ENCODE peak calls at places on chromosomes 6 and 20, in seven cellular contexts. K, C, Z, X, U, W and Y are unnamed samples.

GRCh38 chr20:46218656-46219055 is 89.6 kb downstream of the CDH22 start:
- DNase-seq in K (no peak), C (no peak), Z (no peak), X (no peak), U (no peak), W (no peak), Y (no peak)

GRCh38 chr6:117265425-117266266 is at the start of gene VGLL2:
- DNase-seq in K (no peak), C (peak), Z (peak), X (peak), U (peak), W (peak), Y (peak)

GRCh38 chr6:13908955-13909381 is 15.8 kb upstream of the RNF182 start:
- DNase-seq in K (no peak), C (peak), Z (peak), X (peak), U (peak), W (peak), Y (peak)

GRCh38 chr6:33279971-33280511 is 3.1 kb downstream of the B3GALT4 start:
- DNase-seq in K (peak), C (peak), Z (peak), X (peak), U (peak), W (peak), Y (no peak)

GRCh38 chr6:56450376-56450775 is 192.3 kb downstream of the DST start:
- DNase-seq in K (no peak), C (no peak), Z (no peak), X (no peak), U (no peak), W (no peak), Y (no peak)

GRCh38 chr6:132695773-132696172 is 18.1 kb downstream of the VNN1 start:
- DNase-seq in K (no peak), C (no peak), Z (no peak), X (no peak), U (no peak), W (no peak), Y (no peak)

GRCh38 chr6:3281669-3282460 is 23.1 kb downstream of the PSMG4 start:
- DNase-seq in K (peak), C (no peak), Z (peak), X (peak), U (no peak), W (peak), Y (no peak)

GRCh38 chr6:52667572-52667971 is 3.3 kb upstream of the TMEM14A start:
- DNase-seq in K (no peak), C (no peak), Z (no peak), X (no peak), U (no peak), W (no peak), Y (no peak)

GRCh38 chr6:5997420-5998093 is 9.2 kb downstream of the NRN1 start:
- DNase-seq in K (no peak), C (peak), Z (peak), X (no peak), U (peak), W (no peak), Y (no peak)

GRCh38 chr6:136753624-136754023 is 38.7 kb downstream of the MAP3K5 start:
- DNase-seq in K (no peak), C (no peak), Z (no peak), X (no peak), U (no peak), W (no peak), Y (no peak)

GRCh38 chr6:61887425-61887824 is 398.6 kb downstream of the KHDRBS2 start:
- DNase-seq in K (no peak), C (no peak), Z (peak), X (no peak), U (no peak), W (peak), Y (no peak)

GRCh38 chr20:60214901-60215522 is 256.8 kb downstream of the CDH26 start:
- DNase-seq in K (no peak), C (no peak), Z (no peak), X (no peak), U (no peak), W (no peak), Y (no peak)

GRCh38 chr6:142413111-142413510 is 111.3 kb downstream of the ADGRG6 start:
- DNase-seq in K (no peak), C (no peak), Z (no peak), X (peak), U (no peak), W (no peak), Y (no peak)

GRCh38 chr6:46284472-46284871 is 113.7 kb upstream of the ENPP5 start:
- DNase-seq in K (no peak), C (no peak), Z (no peak), X (no peak), U (no peak), W (no peak), Y (no peak)

GRCh38 chr20:45970646-45971424 is 1.2 kb downstream of the ZNF335 start:
- DNase-seq in K (no peak), C (peak), Z (no peak), X (peak), U (peak), W (peak), Y (no peak)

GRCh38 chr6:85797993-85798392 is 155.3 kb upstream of the SYNCRIP start:
- DNase-seq in K (no peak), C (no peak), Z (no peak), X (no peak), U (no peak), W (no peak), Y (no peak)

GRCh38 chr20:37525810-37526209 is 1.9 kb downstream of the BLCAP start:
- DNase-seq in K (no peak), C (no peak), Z (no peak), X (no peak), U (no peak), W (no peak), Y (no peak)

GRCh38 chr20:36361406-36361805 is 55.3 kb downstream of the DLGAP4 start:
- DNase-seq in K (no peak), C (no peak), Z (no peak), X (no peak), U (no peak), W (no peak), Y (no peak)

GRCh38 chr20:2946988-2947961 is 74.0 kb downstream of the PTPRA start:
- DNase-seq in K (no peak), C (no peak), Z (no peak), X (peak), U (no peak), W (peak), Y (peak)

GRCh38 chr6:81838724-81839425 is 86.4 kb upstream of the TENT5A start:
- DNase-seq in K (no peak), C (no peak), Z (peak), X (no peak), U (no peak), W (no peak), Y (no peak)

GRCh38 chr6:7897461-7898192 is 13.0 kb downstream of the TXNDC5 start:
- DNase-seq in K (no peak), C (no peak), Z (no peak), X (no peak), U (no peak), W (no peak), Y (no peak)

GRCh38 chr6:115796829-115797228 is 263.9 kb downstream of the FRK start:
- DNase-seq in K (peak), C (peak), Z (peak), X (no peak), U (no peak), W (no peak), Y (no peak)

GRCh38 chr20:58039569-58040092 is 188.8 kb downstream of the ANKRD60 start:
- DNase-seq in K (no peak), C (no peak), Z (no peak), X (no peak), U (no peak), W (no peak), Y (no peak)

GRCh38 chr6:56802570-56802969 is 152.3 kb upstream of the BEND6 start:
- DNase-seq in K (no peak), C (no peak), Z (no peak), X (peak), U (no peak), W (peak), Y (no peak)

GRCh38 chr6:24283043-24283985 is 74.5 kb downstream of the DCDC2 start:
- DNase-seq in K (peak), C (peak), Z (peak), X (peak), U (peak), W (peak), Y (peak)

GRCh38 chr6:162385980-162386379 is 341.6 kb downstream of the PRKN start:
- DNase-seq in K (no peak), C (no peak), Z (no peak), X (no peak), U (no peak), W (no peak), Y (no peak)

GRCh38 chr6:14276667-14277404 is 159.3 kb downstream of the CD83 start:
- DNase-seq in K (no peak), C (peak), Z (no peak), X (peak), U (no peak), W (peak), Y (no peak)

GRCh38 chr20:23027721-23028120 is 7.4 kb upstream of the SSTR4 start:
- DNase-seq in K (no peak), C (no peak), Z (no peak), X (no peak), U (no peak), W (no peak), Y (no peak)

DNA sequence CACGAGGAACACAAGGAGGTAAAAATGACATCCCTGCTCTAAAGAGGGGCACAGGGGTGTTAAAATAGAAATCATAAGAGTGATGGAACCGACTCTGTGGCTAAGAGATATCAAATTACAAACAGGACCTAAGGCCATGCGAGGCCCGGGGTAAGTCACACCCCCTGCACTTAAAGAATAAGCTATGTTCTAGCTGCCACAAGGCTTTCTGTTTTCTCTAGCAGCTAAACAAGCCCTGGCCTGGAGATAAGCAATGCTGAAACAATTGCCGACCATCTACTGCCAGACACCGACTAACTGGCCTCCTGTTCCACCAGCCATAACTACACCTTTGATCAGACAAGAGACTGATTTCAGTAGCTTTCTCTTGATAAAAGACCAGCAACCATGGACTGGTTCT is 32.4 kb downstream of the MDGA1 start:
- DNase-seq in K (no peak), C (no peak), Z (peak), X (no peak), U (no peak), W (peak), Y (no peak)
- H2BK120ac ChIP-seq in K (no peak), C (no peak), Z (no peak), X (no peak), U (no peak), W (no peak), Y (no peak)

GRCh38 chr20:34720266-34720665 is 16.1 kb downstream of the TP53INP2 start:
- DNase-seq in K (no peak), C (no peak), Z (no peak), X (peak), U (no peak), W (no peak), Y (no peak)
- H3K4me2 ChIP-seq in K (no peak), C (no peak), Z (no peak), X (no peak), U (no peak), W (no peak), Y (no peak)

DNA sequence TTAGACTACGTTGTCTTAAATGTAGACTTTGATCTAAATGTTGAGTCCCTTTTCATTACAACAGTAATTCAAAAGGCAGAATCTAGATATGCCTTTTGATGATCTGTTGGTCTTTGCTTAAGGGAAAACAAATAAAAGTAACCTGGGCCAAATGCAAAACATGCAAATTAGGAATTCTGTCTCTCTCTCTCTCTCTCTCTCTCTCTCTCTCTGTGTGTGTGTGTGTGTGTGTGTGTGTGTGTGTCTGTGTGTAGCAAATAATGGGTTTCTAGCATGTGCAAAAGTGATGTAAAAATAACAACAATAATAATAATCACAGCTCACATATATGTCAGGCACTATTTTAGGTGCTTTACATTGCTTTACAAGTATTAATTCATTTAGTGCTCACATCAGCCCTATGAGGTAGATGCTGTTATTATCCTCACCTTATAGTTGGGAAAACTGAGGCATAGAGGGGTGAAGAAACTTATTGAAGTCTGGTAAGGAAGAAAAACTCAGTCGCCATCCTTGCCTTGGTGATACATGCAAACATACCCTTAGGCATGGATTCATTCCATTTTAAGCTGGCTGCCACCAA is 160.3 kb upstream of the ZNF217 start:
- DNase-seq in K (no peak), C (no peak), Z (no peak), X (no peak), U (no peak), W (no peak), Y (no peak)
- H3K27ac ChIP-seq in K (no peak), C (peak), Z (peak), X (no peak), U (no peak), W (no peak), Y (no peak)

GRCh38 chr6:73027691-73028090 is 197.6 kb downstream of the KHDC1L start:
- DNase-seq in K (no peak), C (no peak), Z (no peak), X (no peak), U (no peak), W (no peak), Y (no peak)
- H2BK120ac ChIP-seq in K (no peak), C (no peak), Z (no peak), X (no peak), U (no peak), W (no peak), Y (no peak)

DNA sequence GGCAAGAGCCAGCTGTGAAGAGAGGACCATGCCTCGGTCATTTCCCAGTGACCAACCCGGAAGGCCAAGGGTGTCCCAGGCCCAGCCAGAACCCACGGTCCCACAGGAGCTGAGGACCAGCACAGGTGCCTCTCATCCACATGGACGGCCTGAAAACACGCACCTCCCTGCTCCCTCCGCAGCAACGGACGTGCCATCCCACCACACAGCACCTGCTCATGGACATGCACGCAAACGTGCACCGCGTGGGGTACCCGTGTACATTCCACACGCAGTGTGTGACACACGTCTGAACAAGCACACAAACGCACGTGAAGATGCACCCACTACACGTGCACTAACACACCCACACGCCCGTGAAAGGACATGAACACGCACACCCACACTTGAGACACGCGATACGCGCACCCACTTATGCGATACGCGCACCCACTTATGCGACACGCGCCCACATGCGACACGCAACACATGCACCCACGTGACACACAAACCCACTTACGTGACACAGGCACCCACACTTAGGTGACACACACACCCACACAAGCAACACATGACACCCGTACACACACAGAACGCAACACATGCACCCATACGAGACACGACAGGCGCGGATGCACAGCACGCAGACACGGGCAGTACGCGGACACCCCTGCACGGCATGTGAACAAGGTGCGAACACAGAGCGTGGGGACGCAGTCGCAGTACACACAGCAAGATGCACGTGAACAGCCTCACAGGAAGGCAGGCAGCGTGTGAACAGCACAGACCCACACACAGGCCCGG is 30.1 kb downstream of the LAMA5 start:
- DNase-seq in K (no peak), C (no peak), Z (no peak), X (no peak), U (no peak), W (no peak), Y (no peak)
- H3K4me2 ChIP-seq in K (no peak), C (no peak), Z (no peak), X (no peak), U (no peak), W (no peak), Y (no peak)

GRCh38 chr6:148697895-148698440 is 48.9 kb upstream of the UST start:
- DNase-seq in K (no peak), C (no peak), Z (no peak), X (no peak), U (no peak), W (no peak), Y (no peak)

GRCh38 chr6:148698671-148699180 is 48.1 kb upstream of the UST start:
- DNase-seq in K (no peak), C (no peak), Z (no peak), X (no peak), U (no peak), W (no peak), Y (no peak)

GRCh38 chr6:148701393-148701774 is 45.4 kb upstream of the UST start:
- DNase-seq in K (no peak), C (no peak), Z (no peak), X (no peak), U (no peak), W (no peak), Y (no peak)

GRCh38 chr6:148700047-148700712 is 46.6 kb upstream of the UST start:
- DNase-seq in K (no peak), C (no peak), Z (no peak), X (peak), U (no peak), W (peak), Y (no peak)

GRCh38 chr6:148700713-148701392 is 46.0 kb upstream of the UST start:
- DNase-seq in K (no peak), C (no peak), Z (peak), X (peak), U (no peak), W (peak), Y (peak)
- H3K27ac ChIP-seq in K (no peak), C (no peak), Z (no peak), X (peak), U (no peak), W (no peak), Y (no peak)

GRCh38 chr6:41042656-41043055 is 389 bp downstream of the TSPO2 start:
- DNase-seq in K (no peak), C (no peak), Z (no peak), X (no peak), U (no peak), W (no peak), Y (no peak)

GRCh38 chr6:41040101-41040910 is 1.3 kb upstream of the UNC5CL start:
- DNase-seq in K (no peak), C (no peak), Z (peak), X (no peak), U (peak), W (peak), Y (no peak)

GRCh38 chr6:41039060-41039998 is at the start of gene UNC5CL:
- DNase-seq in K (no peak), C (peak), Z (peak), X (no peak), U (no peak), W (peak), Y (no peak)

GRCh38 chr6:41040911-41041536 is 1.2 kb upstream of the TSPO2 start:
- DNase-seq in K (no peak), C (no peak), Z (no peak), X (no peak), U (no peak), W (no peak), Y (no peak)

DNA sequence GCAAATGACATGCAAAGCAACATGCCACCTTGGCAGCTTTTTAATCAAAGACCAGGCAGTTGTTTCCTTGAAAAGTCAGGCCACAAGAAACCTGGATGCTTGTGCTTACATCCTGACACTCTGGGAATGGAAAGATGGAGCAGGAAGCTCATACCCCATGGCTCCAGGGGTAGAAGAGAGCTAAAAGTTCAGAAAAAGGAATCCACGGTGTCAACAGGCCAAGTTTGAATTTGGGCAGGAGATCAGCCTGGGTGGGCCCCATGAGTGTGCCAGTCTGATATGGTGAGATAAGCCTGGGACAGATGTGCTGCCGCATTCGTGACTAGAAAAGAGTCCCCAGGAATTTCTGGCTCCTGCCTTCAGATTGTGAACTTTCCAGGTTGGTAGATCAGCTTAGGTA is at the start of gene TSPO2:
- DNase-seq in K (no peak), C (no peak), Z (no peak), X (no peak), U (no peak), W (no peak), Y (no peak)
- H2BK120ac ChIP-seq in K (no peak), C (no peak), Z (no peak), X (no peak), U (no peak), W (no peak), Y (no peak)

DNA sequence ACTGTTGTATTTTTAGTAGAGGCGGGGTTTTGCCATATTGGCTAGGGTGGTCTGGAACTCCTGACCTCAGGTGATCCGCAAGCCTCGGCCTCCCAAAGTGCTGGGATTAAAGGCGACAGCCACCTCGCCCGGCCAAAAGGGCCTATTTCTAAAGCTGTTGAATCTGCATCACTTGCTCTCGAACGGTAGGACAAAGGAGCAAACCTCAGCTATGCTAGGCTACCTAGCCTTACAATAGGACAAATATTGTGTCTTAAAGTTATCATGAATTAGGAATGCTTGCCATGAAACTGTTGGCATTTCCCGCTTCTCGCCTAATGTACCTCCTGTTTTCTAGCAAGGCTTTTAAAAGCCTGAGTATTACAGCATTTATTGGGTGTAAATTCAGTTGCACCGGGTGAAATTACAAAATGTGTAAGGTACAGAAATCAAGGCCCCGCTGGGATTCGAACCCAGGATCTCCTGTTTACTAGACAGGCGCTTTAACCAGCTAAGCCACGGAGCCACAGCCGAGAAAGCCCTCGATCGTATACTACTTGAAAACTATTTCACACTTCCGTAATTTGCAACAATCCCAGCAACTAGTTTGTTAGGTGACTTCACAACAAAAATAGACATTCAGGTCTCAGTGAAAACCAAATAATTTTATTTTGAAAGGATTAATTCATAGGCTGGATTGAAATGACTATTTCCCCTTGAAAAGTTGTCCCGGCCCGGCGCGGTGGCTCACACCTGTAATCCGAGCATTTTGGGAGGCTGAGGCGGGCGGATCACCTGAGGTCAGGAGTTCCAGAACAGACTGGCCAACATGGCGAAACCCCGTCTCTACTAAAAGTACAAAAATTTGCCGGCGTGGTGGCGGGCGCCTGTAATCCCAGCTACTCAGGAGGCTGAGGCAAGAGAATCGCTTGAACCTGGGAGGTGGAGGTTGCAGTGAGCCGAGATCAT is 211.6 kb upstream of the ZNF184 start:
- DNase-seq in K (peak), C (peak), Z (peak), X (peak), U (peak), W (peak), Y (no peak)
- H3K4me2 ChIP-seq in K (peak), C (peak), Z (no peak), X (no peak), U (no peak), W (no peak), Y (peak)